ENCODE peak calls at places on chromosome 20, in ten cellular contexts. L is Panc1, J is BE2C, I is fibroblast of pulmonary artery, N is IMR-90, C is SK-N-SH, A is cardiac muscle cell, R is bronchial epithelial cell, H is ascending aorta, E is ovary. U is an unnamed sample.

GRCh38 chr20:58889334-58890072 is 37.0 kb downstream of the GNAS start:
- DNase-seq in A (peak), C (no peak), L (no peak), R (no peak), I (no peak), H (no peak), J (no peak), N (no peak), E (no peak), U (no peak)

GRCh38 chr20:42191140-42191860 is 573.1 kb upstream of the CHD6 start:
- DNase-seq in C (no peak), H (no peak), I (no peak), L (no peak), J (peak), E (no peak), R (peak), N (no peak), A (no peak), U (no peak)

GRCh38 chr20:8780926-8781325 is 288.0 kb upstream of the PLCB4 start:
- DNase-seq in A (no peak), R (no peak), C (no peak), H (no peak), E (no peak), L (no peak), I (no peak), N (no peak), J (no peak), U (no peak)

GRCh38 chr20:45840700-45841198 is 7.2 kb downstream of the SNX21 start:
- DNase-seq in N (no peak), A (no peak), L (no peak), C (no peak), J (no peak), R (no peak), E (no peak), I (no peak), H (no peak), U (no peak)

GRCh38 chr20:39588148-39588757 is 626.1 kb downstream of the DHX35 start:
- DNase-seq in I (no peak), R (no peak), E (no peak), L (no peak), C (no peak), J (no peak), H (no peak), N (no peak), A (no peak), U (no peak)

GRCh38 chr20:36575066-36575743 is 1.8 kb downstream of the TGIF2 start:
- DNase-seq in R (no peak), J (peak), A (peak), E (peak), L (no peak), N (peak), C (peak), H (no peak), I (peak), U (peak)

GRCh38 chr20:53707341-53708102 is 113.9 kb upstream of the ZNF217 start:
- DNase-seq in A (no peak), J (no peak), N (peak), E (no peak), H (no peak), C (no peak), L (no peak), I (no peak), R (no peak), U (peak)

GRCh38 chr20:48156951-48157700 is 371.8 kb upstream of the SULF2 start:
- DNase-seq in R (peak), A (no peak), I (no peak), J (no peak), H (no peak), L (no peak), C (no peak), N (no peak), E (no peak), U (no peak)

GRCh38 chr20:47196091-47197081 is 160.1 kb downstream of the ZMYND8 start:
- DNase-seq in N (peak), J (peak), L (no peak), H (peak), E (peak), C (peak), R (peak), I (peak), A (peak), U (peak)

GRCh38 chr20:4076671-4077070 is 61.3 kb upstream of the RNF24 start:
- DNase-seq in A (no peak), H (no peak), I (peak), R (peak), N (peak), L (no peak), C (no peak), J (no peak), E (no peak), U (peak)

GRCh38 chr20:58028123-58028522 is 200.3 kb downstream of the ANKRD60 start:
- DNase-seq in R (no peak), C (no peak), N (no peak), E (no peak), L (no peak), I (no peak), A (peak), H (no peak), J (peak), U (no peak)

GRCh38 chr20:24034820-24035219 is 46.2 kb upstream of the GGTLC1 start:
- DNase-seq in C (no peak), A (no peak), L (no peak), R (peak), N (no peak), E (no peak), H (no peak), I (peak), J (no peak), U (peak)

GRCh38 chr20:63972312-63973159 is 2.8 kb upstream of the ZNF512B start:
- DNase-seq in H (no peak), R (no peak), L (no peak), C (peak), I (no peak), J (no peak), E (no peak), N (no peak), A (no peak), U (no peak)

GRCh38 chr20:23180451-23180921 is 94.4 kb upstream of the CD93 start:
- DNase-seq in E (no peak), C (no peak), A (no peak), L (no peak), N (no peak), R (no peak), H (no peak), I (no peak), J (no peak), U (peak)

GRCh38 chr20:38985603-38986170 is 23.5 kb downstream of the DHX35 start:
- DNase-seq in C (no peak), R (peak), J (no peak), L (no peak), I (peak), A (no peak), N (peak), E (no peak), H (no peak), U (peak)

GRCh38 chr20:45964024-45964423 is 8.0 kb downstream of the ZNF335 start:
- DNase-seq in E (no peak), N (no peak), L (no peak), C (no peak), R (no peak), H (no peak), A (no peak), I (no peak), J (no peak), U (no peak)

GRCh38 chr20:46709459-46710148 is at the start of gene SLC2A10:
- DNase-seq in L (no peak), I (peak), E (peak), R (no peak), N (peak), H (no peak), A (peak), C (peak), J (peak), U (peak)

GRCh38 chr20:38664284-38664683 is 60.0 kb upstream of the SLC32A1 start:
- DNase-seq in A (no peak), N (no peak), L (no peak), I (no peak), H (no peak), R (no peak), C (no peak), J (no peak), E (no peak), U (no peak)

GRCh38 chr20:58071500-58071804 is 157.0 kb downstream of the ANKRD60 start:
- DNase-seq in R (no peak), J (no peak), N (no peak), C (no peak), L (no peak), A (no peak), H (no peak), I (no peak), E (no peak), U (no peak)

GRCh38 chr20:39242614-39243013 is 280.5 kb downstream of the DHX35 start:
- DNase-seq in J (no peak), R (no peak), A (no peak), L (no peak), C (no peak), N (no peak), I (no peak), H (no peak), E (no peak), U (no peak)

GRCh38 chr20:36847009-36847709 is 28.8 kb upstream of the TLDC2 start:
- DNase-seq in I (peak), J (no peak), L (no peak), A (peak), E (peak), H (peak), N (peak), R (peak), C (no peak), U (peak)

GRCh38 chr20:25339608-25340007 is 51.0 kb downstream of the ABHD12 start:
- DNase-seq in H (no peak), L (no peak), I (no peak), J (no peak), N (no peak), E (no peak), C (no peak), R (no peak), A (no peak), U (no peak)

GRCh38 chr20:37640600-37641561 is 52.9 kb upstream of the CTNNBL1 start:
- DNase-seq in A (no peak), H (no peak), E (no peak), I (peak), C (peak), R (no peak), L (no peak), N (no peak), J (peak), U (peak)

GRCh38 chr20:10864076-10864672 is 190.4 kb upstream of the JAG1 start:
- DNase-seq in A (no peak), N (no peak), H (no peak), C (no peak), L (no peak), I (peak), J (no peak), R (peak), E (no peak), U (peak)

GRCh38 chr20:23049201-23049932 is at the start of gene THBD:
- DNase-seq in L (no peak), I (peak), E (peak), J (no peak), N (peak), C (no peak), R (peak), A (peak), H (peak), U (peak)

GRCh38 chr20:39291301-39291700 is 329.2 kb downstream of the DHX35 start:
- DNase-seq in I (no peak), C (no peak), N (no peak), J (no peak), E (no peak), H (no peak), L (no peak), R (no peak), A (no peak), U (no peak)

GRCh38 chr20:62816031-62816878 is 595 bp upstream of the COL9A3 start:
- DNase-seq in J (no peak), C (peak), N (peak), R (no peak), E (no peak), L (no peak), H (no peak), A (peak), I (no peak), U (no peak)

GRCh38 chr20:57061058-57061900 is 205.2 kb downstream of the BMP7 start:
- DNase-seq in J (peak), N (no peak), E (no peak), R (no peak), C (peak), A (peak), I (peak), L (no peak), H (no peak), U (peak)

GRCh38 chr20:38418509-38419204 is 16.5 kb downstream of the SNHG17 start:
- DNase-seq in N (peak), L (no peak), E (peak), A (no peak), I (peak), H (no peak), C (no peak), R (no peak), J (no peak), U (peak)

GRCh38 chr20:49889943-49890650 is 25.2 kb downstream of the SPATA2 start:
- DNase-seq in E (peak), J (no peak), H (no peak), R (peak), C (no peak), N (no peak), A (no peak), L (no peak), I (no peak), U (no peak)
- TF ChIP-seq CTCF in E (no peak), J (peak), H (peak), R (peak), C (peak), N (no peak), A (no peak), L (peak), I (no peak), U (peak)

DNA sequence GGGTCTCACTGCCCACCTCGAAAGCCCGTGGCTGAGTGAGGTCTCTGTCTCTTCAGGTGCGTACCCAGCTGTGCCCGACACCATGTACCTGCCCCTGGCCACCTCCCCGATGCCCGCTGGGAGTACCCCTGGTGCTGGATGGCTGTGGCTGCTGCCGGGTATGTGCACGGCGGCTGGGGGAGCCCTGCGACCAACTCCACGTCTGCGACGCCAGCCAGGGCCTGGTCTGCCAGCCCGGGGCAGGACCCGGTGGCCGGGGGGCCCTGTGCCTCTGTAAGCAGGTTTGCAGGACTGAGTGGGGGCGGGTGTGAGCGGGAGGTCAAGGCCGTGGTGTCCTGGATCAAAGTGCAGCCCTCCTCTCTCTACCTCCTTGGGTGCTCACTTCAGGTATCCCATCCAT is 4.7 kb downstream of the CCN5 start:
- DNase-seq in H (no peak), J (no peak), C (no peak), E (peak), L (no peak), A (no peak), R (no peak), N (no peak), I (no peak), U (no peak)
- H3K4me3 ChIP-seq in H (no peak), J (no peak), C (no peak), E (no peak), L (no peak), A (no peak), R (no peak), N (no peak), I (no peak), U (no peak)

DNA sequence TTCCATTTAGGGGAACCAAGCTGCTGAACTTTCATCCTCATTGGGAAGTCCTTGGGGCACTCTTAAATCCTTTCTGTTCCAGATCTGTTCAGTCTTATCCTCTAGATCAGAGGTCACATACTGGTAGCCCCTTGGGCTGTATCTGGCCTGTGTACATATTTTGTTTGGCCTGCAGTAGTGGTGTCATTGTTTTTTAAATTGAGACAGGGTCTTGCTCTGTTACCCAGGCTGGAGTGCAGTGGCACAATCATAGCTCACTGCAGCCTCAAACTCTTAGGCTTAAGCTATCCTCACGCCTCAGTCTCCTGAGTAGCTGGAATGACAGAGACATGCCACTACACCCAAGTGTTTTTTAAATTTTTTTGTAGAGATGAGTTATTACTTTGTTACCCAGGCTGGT is 14.8 kb downstream of the RALY start:
- DNase-seq in C (no peak), A (no peak), H (no peak), J (no peak), I (no peak), L (no peak), E (no peak), N (no peak), R (no peak), U (no peak)
- TF ChIP-seq CTCF in C (no peak), A (no peak), H (no peak), J (no peak), I (no peak), L (no peak), E (no peak), N (no peak), R (no peak), U (no peak)

DNA sequence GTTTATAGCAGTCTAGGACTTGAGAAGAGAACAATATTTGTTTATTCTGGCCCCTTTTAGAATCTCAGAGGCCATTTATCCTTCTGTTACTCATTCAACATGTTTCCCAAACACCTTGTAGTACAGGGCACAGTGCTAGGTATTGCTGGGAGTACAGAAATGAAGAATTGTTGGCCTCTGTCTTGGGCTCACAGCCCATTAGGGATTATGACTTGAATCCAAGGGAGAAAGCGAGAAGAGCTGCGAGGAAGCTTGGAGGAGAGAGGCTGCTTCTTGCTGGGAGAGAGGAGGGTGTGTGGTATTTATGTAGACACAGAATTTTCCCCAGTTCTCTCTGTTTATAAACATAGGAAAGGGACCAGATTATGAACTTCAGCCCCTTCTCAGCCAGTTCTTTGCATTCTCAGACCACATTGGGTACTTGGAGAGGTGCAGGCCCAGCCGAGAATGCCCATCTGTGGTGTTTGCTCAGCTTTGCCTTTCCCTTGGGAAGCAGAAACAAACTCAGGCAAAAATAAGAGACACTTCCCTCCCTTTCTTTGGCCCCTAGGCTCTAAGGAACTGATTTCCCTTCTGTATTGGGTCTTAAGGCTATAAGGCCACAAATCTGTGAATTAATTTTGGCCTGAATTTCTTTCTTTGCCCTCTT is 17.9 kb downstream of the CHMP4B start:
- DNase-seq in N (peak), E (no peak), C (no peak), L (no peak), H (no peak), A (no peak), I (no peak), J (no peak), R (no peak), U (no peak)
- H3K4me3 ChIP-seq in N (no peak), E (no peak), C (no peak), L (no peak), H (no peak), A (no peak), I (no peak), J (no peak), R (no peak), U (no peak)

GRCh38 chr20:31568041-31568731 is 36.9 kb upstream of the ID1 start:
- DNase-seq in A (no peak), J (no peak), N (peak), R (no peak), L (no peak), E (no peak), C (no peak), H (no peak), I (peak), U (peak)
- TF ChIP-seq CTCF in A (no peak), J (no peak), N (peak), R (no peak), L (no peak), E (no peak), C (peak), H (no peak), I (peak), U (peak)

DNA sequence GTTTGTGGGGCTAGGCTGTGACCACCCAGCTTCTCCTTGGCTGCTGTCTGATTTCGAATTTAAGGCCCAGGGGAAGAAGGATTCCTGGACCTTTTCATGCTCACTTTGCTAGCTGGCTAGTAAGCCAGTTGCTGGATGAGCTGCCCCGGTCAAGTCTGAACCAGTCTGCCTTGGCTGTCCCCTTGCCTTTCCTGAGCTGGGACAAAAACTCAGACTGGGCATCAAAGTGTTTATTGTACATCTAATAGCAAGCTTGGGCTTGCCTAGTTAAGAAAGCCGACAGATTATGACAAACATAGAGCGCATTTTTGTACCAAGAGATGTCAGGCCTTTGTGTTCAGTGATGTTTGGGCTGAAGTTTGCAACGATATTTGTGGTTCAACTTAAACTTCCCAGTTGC is 750 bp upstream of the PAK5 start:
- DNase-seq in J (no peak), I (no peak), L (no peak), A (no peak), H (no peak), C (no peak), R (peak), E (no peak), N (no peak), U (no peak)
- H3K4me3 ChIP-seq in J (peak), I (no peak), L (no peak), A (no peak), H (peak), C (peak), R (no peak), E (no peak), N (no peak), U (no peak)

GRCh38 chr20:5535211-5535756 is 214.9 kb upstream of the SHLD1 start:
- DNase-seq in R (peak), N (peak), H (no peak), E (no peak), A (no peak), J (no peak), C (no peak), L (no peak), I (peak), U (peak)
- TF ChIP-seq CTCF in R (no peak), N (no peak), H (no peak), E (no peak), A (no peak), J (no peak), C (no peak), L (no peak), I (no peak), U (no peak)